ENCODE peak calls at places on chromosome 3, in four cellular contexts. P is lower leg skin, E is mucosa of descending colon, N is cardiac muscle cell. C is an unnamed sample.

GRCh38 chr3:72043212-72044133 is 258.5 kb upstream of the PROK2 start:
- DNase-seq in P (no peak), E (peak), N (no peak), C (no peak)

GRCh38 chr3:134918448-134918847 is 123.4 kb downstream of the EPHB1 start:
- DNase-seq in P (no peak), E (no peak), N (no peak), C (no peak)

GRCh38 chr3:172848910-172849309 is 98.4 kb downstream of the ECT2 start:
- DNase-seq in P (no peak), E (no peak), N (no peak), C (no peak)

GRCh38 chr3:23992051-23992628 is 47.1 kb downstream of the NR1D2 start:
- DNase-seq in P (no peak), E (no peak), N (no peak), C (no peak)

GRCh38 chr3:5053021-5053831 is 68.9 kb upstream of the ARL8B start:
- DNase-seq in P (peak), E (peak), N (no peak), C (no peak)

GRCh38 chr3:112629425-112629824 is 11.5 kb downstream of the CCDC80 start:
- DNase-seq in P (no peak), E (peak), N (peak), C (no peak)

GRCh38 chr3:44511238-44511567 is 33.7 kb upstream of the ZNF445 start:
- DNase-seq in P (no peak), E (no peak), N (peak), C (no peak)

GRCh38 chr3:109927726-109928125 is 590.4 kb upstream of the DPPA4 start:
- DNase-seq in P (no peak), E (no peak), N (no peak), C (no peak)

GRCh38 chr3:48130321-48130881 is 57.8 kb downstream of the CDC25A start:
- DNase-seq in P (peak), E (peak), N (no peak), C (no peak)

GRCh38 chr3:171407746-171408145 is 52.5 kb downstream of the TNIK start:
- DNase-seq in P (no peak), E (no peak), N (no peak), C (no peak)

GRCh38 chr3:14319654-14320182 is 82.7 kb upstream of the SLC6A6 start:
- DNase-seq in P (no peak), E (peak), N (peak), C (peak)

GRCh38 chr3:39299279-39299678 is 19.4 kb upstream of the CX3CR1 start:
- DNase-seq in P (no peak), E (no peak), N (no peak), C (no peak)

GRCh38 chr3:134357261-134357913 is 16.9 kb downstream of the AMOTL2 start:
- DNase-seq in P (no peak), E (no peak), N (no peak), C (no peak)

GRCh38 chr3:73353661-73354217 is 271.0 kb downstream of the PDZRN3 start:
- DNase-seq in P (no peak), E (no peak), N (peak), C (no peak)

GRCh38 chr3:43180027-43180426 is 74.1 kb upstream of the POMGNT2 start:
- DNase-seq in P (no peak), E (peak), N (no peak), C (no peak)

GRCh38 chr3:121855555-121855954 is 20.5 kb downstream of the EAF2 start:
- DNase-seq in P (no peak), E (peak), N (peak), C (no peak)

GRCh38 chr3:99114565-99115291 is 213.2 kb upstream of the DCBLD2 start:
- DNase-seq in P (no peak), E (peak), N (peak), C (peak)
- TF ChIP-seq CTCF in P (no peak), E (no peak), N (peak), C (no peak)

GRCh38 chr3:126742057-126742456 is 38.0 kb downstream of the CHCHD6 start:
- DNase-seq in P (peak), E (no peak), N (no peak), C (no peak)

GRCh38 chr3:126743781-126744180 is 39.7 kb downstream of the CHCHD6 start:
- DNase-seq in P (no peak), E (no peak), N (no peak), C (no peak)

GRCh38 chr3:126746395-126747177 is 42.5 kb downstream of the CHCHD6 start:
- DNase-seq in P (no peak), E (no peak), N (peak), C (no peak)

GRCh38 chr3:126745760-126746394 is 41.8 kb downstream of the CHCHD6 start:
- DNase-seq in P (peak), E (peak), N (peak), C (no peak)

DNA sequence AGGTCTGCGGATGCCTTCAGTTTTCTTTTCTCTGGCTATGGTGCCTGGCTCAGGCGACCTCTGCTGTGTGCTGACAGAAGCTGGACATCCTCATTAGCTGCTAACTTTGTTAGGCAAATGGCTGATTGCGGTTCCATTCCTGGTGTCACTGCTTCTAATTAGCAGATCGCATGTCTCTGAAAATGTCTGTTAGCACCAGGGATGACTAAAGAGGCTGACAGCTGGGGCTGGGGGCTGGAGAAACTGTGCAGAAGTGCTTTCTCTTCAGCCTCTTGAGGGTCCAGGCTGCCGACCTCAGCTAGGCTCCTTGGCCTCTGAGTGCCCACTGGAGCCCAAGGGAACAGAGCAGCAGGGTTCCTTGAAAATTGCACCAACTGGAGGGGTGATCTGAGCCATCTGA is 39.3 kb downstream of the CHCHD6 start:
- DNase-seq in P (no peak), E (no peak), N (no peak), C (no peak)
- TF ChIP-seq CTCF in P (no peak), E (no peak), N (no peak), C (no peak)

GRCh38 chr3:69426905-69427304 is 41.0 kb upstream of the FRMD4B start:
- DNase-seq in P (no peak), E (no peak), N (no peak), C (no peak)
- TF ChIP-seq CTCF in P (no peak), E (no peak), N (peak), C (peak)

GRCh38 chr3:12663936-12664908 is at the start of gene RAF1:
- DNase-seq in P (peak), E (peak), N (peak), C (peak)
- TF ChIP-seq CTCF in P (no peak), E (no peak), N (no peak), C (no peak)

DNA sequence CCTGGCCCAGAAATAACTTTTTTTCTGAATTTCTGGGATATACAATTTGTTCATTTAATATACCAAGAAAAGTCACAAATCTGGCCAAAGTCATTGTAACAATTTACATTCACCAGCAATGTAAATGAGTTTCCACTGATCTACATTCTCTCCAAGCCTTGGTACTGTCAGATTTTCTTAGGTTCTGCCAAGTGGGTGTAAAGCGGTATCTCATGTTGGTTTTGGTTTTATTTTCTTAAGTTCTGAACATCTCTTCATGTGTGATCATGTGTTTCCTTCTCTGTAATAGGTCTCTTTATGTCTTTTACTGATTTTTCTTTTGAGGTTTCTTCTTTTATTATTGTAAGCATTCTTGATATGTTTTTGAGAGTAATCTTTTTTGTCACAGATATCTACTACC is 235.6 kb upstream of the COL8A1 start:
- DNase-seq in P (no peak), E (no peak), N (no peak), C (no peak)
- TF ChIP-seq CTCF in P (no peak), E (no peak), N (no peak), C (no peak)

DNA sequence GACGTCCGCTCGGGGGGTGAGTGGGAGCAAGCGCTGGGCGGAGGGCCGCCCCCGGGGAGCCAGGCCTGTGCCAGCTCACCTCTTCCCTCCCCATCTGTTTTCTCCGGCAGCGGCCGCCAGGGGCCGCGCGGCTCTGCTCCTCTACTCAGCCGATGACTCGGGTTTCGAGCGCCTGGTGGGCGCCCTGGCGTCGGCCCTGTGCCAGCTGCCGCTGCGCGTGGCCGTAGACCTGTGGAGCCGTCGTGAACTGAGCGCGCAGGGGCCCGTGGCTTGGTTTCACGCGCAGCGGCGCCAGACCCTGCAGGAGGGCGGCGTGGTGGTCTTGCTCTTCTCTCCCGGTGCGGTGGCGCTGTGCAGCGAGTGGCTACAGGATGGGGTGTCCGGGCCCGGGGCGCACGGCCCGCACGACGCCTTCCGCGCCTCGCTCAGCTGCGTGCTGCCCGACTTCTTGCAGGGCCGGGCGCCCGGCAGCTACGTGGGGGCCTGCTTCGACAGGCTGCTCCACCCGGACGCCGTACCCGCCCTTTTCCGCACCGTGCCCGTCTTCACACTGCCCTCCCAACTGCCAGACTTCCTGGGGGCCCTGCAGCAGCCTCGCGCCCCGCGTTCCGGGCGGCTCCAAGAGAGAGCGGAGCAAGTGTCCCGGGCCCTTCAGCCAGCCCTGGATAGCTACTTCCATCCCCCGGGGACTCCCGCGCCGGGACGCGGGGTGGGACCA is 632 bp upstream of the CRELD1 start:
- DNase-seq in P (peak), E (peak), N (peak), C (peak)
- TF ChIP-seq CTCF in P (no peak), E (peak), N (peak), C (peak)

C was measured in endothelial cell.